ENCODE peak calls at places on chromosome 17, in five cellular contexts. N, B, E, X and L are unnamed samples.

GRCh38 chr17:77741109-77741508 is 217.4 kb upstream of the TNRC6C start:
- DNase-seq in N (peak; percentile 42), E (peak; percentile 37), B (no peak), X (peak; percentile 52), L (no peak)

GRCh38 chr17:81888988-81889595 is 2.3 kb downstream of the ALYREF start:
- DNase-seq in N (no peak), E (no peak), B (peak; percentile 13), X (peak; percentile 64), L (no peak)

GRCh38 chr17:60439501-60439900 is 17.2 kb downstream of the CHCT1 start:
- DNase-seq in N (no peak), B (no peak), E (no peak), X (no peak), L (no peak)

GRCh38 chr17:17739388-17740066 is 58.3 kb downstream of the RAI1 start:
- DNase-seq in N (peak; percentile 57), E (no peak), B (no peak), X (no peak), L (no peak)

GRCh38 chr17:39670746-39671145 is 2.5 kb downstream of the PNMT start:
- DNase-seq in N (no peak), E (no peak), X (no peak), B (no peak), L (no peak)

GRCh38 chr17:57455063-57455914 is 199.0 kb downstream of the MSI2 start:
- DNase-seq in B (no peak), N (no peak), E (peak; percentile 51), X (no peak), L (peak; percentile 80)

GRCh38 chr17:73228748-73229236 is 32.9 kb downstream of the CPSF4L start:
- DNase-seq in B (no peak), X (peak; percentile 83), N (peak; percentile 94), E (no peak), L (no peak)

GRCh38 chr17:49635121-49635520 is 42.8 kb downstream of the SPOP start:
- DNase-seq in E (no peak), B (no peak), N (no peak), X (no peak), L (no peak)

GRCh38 chr17:30130121-30130520 is 13.5 kb downstream of the NSRP1 start:
- DNase-seq in E (no peak), N (no peak), X (no peak), B (no peak), L (no peak)

GRCh38 chr17:82477934-82478333 is 19.4 kb downstream of the NARF start:
- DNase-seq in X (no peak), B (no peak), N (no peak), E (no peak), L (no peak)

GRCh38 chr17:72120878-72121163 is at the start of gene SOX9:
- DNase-seq in E (no peak), B (no peak), X (peak; percentile 90), N (peak; percentile 99), L (peak; percentile 77)

GRCh38 chr17:72123496-72123963 is 2.7 kb downstream of the SOX9 start:
- DNase-seq in X (no peak), E (no peak), B (no peak), N (no peak), L (no peak)

DNA sequence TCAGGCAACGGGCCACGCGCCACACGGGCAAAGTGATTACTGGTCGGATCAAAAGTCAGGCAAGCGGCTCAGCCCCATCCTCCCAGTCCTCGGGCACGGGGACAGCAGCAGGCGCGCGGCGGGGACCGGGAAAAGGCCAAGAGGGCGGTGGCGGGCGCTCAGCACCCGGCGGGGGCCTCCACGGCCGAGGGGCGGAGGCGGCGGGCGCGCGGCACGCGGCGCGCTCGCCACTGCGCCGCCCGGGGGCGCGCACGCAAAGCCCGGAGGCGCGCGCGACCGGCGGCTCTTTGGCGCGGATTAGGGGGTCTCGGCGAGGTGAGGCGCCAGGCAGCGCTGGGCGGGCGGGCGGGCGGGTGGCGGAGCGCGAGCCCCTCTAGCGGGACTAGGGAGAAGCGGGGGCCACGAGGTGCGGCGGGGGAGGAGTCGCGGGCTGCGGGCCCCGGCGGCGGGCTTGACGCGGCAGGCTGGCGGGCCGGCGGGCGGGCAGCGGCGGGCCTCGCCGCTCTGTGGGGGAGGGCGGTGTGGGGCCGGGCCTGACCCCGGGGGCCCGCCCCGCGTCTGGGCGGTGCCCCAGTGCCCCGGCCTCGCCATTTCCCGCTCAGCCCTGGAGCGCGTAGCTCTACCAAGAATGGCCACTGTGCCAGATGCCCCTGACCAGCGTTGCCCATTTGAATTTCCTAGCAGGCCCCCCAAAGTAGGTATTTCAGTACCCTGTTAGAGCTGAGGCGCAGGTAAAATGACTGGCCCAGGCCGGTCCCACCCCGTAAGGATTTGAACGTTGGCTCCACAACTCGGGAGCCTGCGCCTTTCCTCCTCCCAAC is at the start of the genes ACACA and TADA2A:
- DNase-seq in E (peak; percentile 86), B (peak; percentile 96), X (peak; percentile 87), N (peak; percentile 76), L (peak; percentile 89)
- TF ChIP-seq CTCF in E (peak; percentile 10), B (no peak), X (no peak), N (no peak), L (no peak)

DNA sequence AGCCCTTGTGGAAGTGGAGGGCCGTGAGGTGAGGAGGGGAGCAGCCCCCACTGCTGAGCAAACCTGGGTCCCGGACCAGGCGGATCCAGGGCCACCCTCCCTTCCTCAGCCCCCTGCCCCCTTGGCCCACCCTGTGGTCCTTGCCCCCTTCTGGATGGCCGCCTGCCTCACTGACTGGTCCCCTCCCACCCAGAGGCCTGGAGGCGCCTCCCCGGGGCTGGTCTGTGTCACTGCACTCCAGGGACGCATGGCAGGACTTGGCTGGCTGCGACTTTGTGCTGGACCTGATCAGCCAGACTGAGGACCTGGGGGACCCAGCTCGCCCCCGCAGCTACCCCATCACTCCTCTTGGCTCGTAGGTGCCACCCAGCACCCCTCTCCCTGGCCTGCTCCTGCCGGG is 19.2 kb upstream of the SMIM5 start:
- DNase-seq in E (peak; percentile 34), B (no peak), X (no peak), N (no peak), L (no peak)
- TF ChIP-seq CTCF in E (peak; percentile 61), B (no peak), X (no peak), N (peak; percentile 42), L (peak; percentile 35)

GRCh38 chr17:45702666-45703266 is 81.4 kb upstream of the CRHR1 start:
- DNase-seq in X (no peak), B (no peak), N (peak; percentile 70), E (no peak), L (no peak)
- TF ChIP-seq CTCF in X (no peak), B (no peak), N (no peak), E (no peak), L (no peak)

GRCh38 chr17:981292-981658 is 1.7 kb upstream of the NXN start:
- DNase-seq in B (no peak), N (no peak), X (no peak), E (no peak), L (no peak)

GRCh38 chr17:980406-981291 is 1.1 kb upstream of the NXN start:
- DNase-seq in X (peak; percentile 91), E (peak; percentile 95), N (peak; percentile 89), B (peak; percentile 81), L (peak; percentile 72)

GRCh38 chr17:978110-979093 is 1.2 kb downstream of the NXN start:
- DNase-seq in B (peak; percentile 55), X (no peak), E (no peak), N (peak; percentile 20), L (no peak)

GRCh38 chr17:979211-979538 is 401 bp downstream of the NXN start:
- DNase-seq in B (no peak), E (no peak), X (peak; percentile 80), N (no peak), L (no peak)

GRCh38 chr17:979539-980405 is at the start of gene NXN:
- DNase-seq in E (peak; percentile 81), B (peak; percentile 99), X (peak; percentile 91), N (peak; percentile 51), L (peak; percentile 73)
- TF ChIP-seq CTCF in E (peak; percentile 28), B (no peak), X (peak; percentile 11), N (no peak), L (no peak)

GRCh38 chr17:697682-698081 is 17.0 kb downstream of the VPS53 start:
- DNase-seq in X (no peak), B (no peak), N (no peak), E (no peak), L (no peak)

GRCh38 chr17:703081-703875 is 11.4 kb downstream of the VPS53 start:
- DNase-seq in N (no peak), B (no peak), E (no peak), X (no peak), L (no peak)

GRCh38 chr17:704111-704864 is 10.4 kb downstream of the VPS53 start:
- DNase-seq in X (no peak), N (no peak), E (no peak), B (no peak), L (no peak)

GRCh38 chr17:699350-699749 is 15.3 kb downstream of the VPS53 start:
- DNase-seq in E (no peak), N (peak; percentile 58), B (no peak), X (no peak), L (no peak)

DNA sequence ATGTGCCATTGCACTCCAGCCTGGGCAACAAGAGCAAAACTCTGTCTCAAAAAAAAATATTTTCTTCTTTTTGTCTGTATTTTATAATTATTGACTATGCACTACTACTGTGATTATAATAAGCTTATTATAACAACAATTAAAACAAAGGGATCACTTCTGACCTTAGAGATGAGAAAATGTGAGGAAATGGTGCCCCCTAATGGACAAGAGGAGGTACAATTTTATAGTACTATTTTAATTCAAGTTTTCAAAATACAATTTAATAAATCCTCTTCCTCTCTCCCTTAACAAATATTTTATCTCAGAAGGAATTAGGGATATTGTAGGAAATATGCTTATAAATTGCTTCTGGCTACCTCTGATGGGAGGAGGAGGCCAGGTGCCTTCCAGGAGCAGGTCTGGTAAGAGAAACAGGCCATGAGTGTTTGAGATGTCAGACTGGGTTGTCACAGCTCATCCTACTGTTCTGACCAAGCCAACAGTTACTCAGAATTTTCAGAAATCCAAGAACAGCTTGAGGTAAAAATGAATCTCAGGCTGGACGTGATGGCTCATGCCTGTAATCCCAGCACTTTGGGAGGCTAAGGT is 14.0 kb downstream of the VPS53 start:
- DNase-seq in X (no peak), N (peak; percentile 35), E (peak; percentile 52), B (peak; percentile 56), L (no peak)
- TF ChIP-seq CTCF in X (peak; percentile 68), N (peak; percentile 66), E (peak; percentile 89), B (peak; percentile 83), L (peak; percentile 43)